ENCODE peak calls at places on chromosomes 3 and 15, in four cellular contexts. One of them, this sample, is unnamed.

GRCh38 chr3:87801409-87801808 is 257.4 kb downstream of the CGGBP1 start:
- DNase-seq in IMR-90: no peak
- DNase-seq in GM23248: no peak
- DNase-seq in mammary epithelial cell: no peak
- DNase-seq in this sample: no peak

GRCh38 chr3:9727041-9727595 is 4.4 kb upstream of the BRPF1 start:
- DNase-seq in mammary epithelial cell: no peak
- DNase-seq in IMR-90: no peak
- DNase-seq in GM23248: peak; percentile 30
- DNase-seq in this sample: peak; percentile 37

GRCh38 chr3:17845026-17845425 is 102.6 kb upstream of the TBC1D5 start:
- DNase-seq in mammary epithelial cell: peak; percentile 20
- DNase-seq in IMR-90: no peak
- DNase-seq in GM23248: peak; percentile 68
- DNase-seq in this sample: no peak

GRCh38 chr3:54955496-54955895 is 27.6 kb upstream of the LRTM1 start:
- DNase-seq in mammary epithelial cell: no peak
- DNase-seq in GM23248: no peak
- DNase-seq in IMR-90: no peak
- DNase-seq in this sample: no peak

GRCh38 chr3:80213076-80213475 is 445.3 kb upstream of the ROBO1 start:
- DNase-seq in mammary epithelial cell: no peak
- DNase-seq in IMR-90: no peak
- DNase-seq in GM23248: no peak
- DNase-seq in this sample: no peak

GRCh38 chr3:192597511-192597910 is 129.8 kb downstream of the FGF12 start:
- DNase-seq in IMR-90: no peak
- DNase-seq in mammary epithelial cell: no peak
- DNase-seq in GM23248: no peak
- DNase-seq in this sample: no peak

GRCh38 chr3:117743962-117744361 is 1034.4 kb downstream of the TUSC7 start:
- DNase-seq in mammary epithelial cell: no peak
- DNase-seq in IMR-90: no peak
- DNase-seq in GM23248: no peak
- DNase-seq in this sample: no peak

GRCh38 chr3:149581248-149581647 is 76.6 kb downstream of the WWTR1 start:
- DNase-seq in mammary epithelial cell: peak; percentile 76
- DNase-seq in GM23248: peak; percentile 55
- DNase-seq in IMR-90: no peak
- DNase-seq in this sample: no peak

GRCh38 chr3:64848127-64848526 is 160.3 kb upstream of the ADAMTS9 start:
- DNase-seq in IMR-90: no peak
- DNase-seq in mammary epithelial cell: no peak
- DNase-seq in GM23248: no peak
- DNase-seq in this sample: no peak

GRCh38 chr15:40054746-40055575 is 16.0 kb upstream of the SRP14 start:
- DNase-seq in mammary epithelial cell: peak; percentile 47
- DNase-seq in GM23248: peak; percentile 31
- DNase-seq in IMR-90: peak; percentile 82
- DNase-seq in this sample: peak; percentile 64

GRCh38 chr3:189967254-189967865 is 153.3 kb downstream of the P3H2 start:
- DNase-seq in GM23248: peak; percentile 67
- DNase-seq in IMR-90: peak; percentile 65
- DNase-seq in mammary epithelial cell: peak; percentile 41
- DNase-seq in this sample: peak; percentile 35

GRCh38 chr15:44219073-44219472 is 24.0 kb upstream of the FRMD5 start:
- DNase-seq in mammary epithelial cell: no peak
- DNase-seq in IMR-90: no peak
- DNase-seq in GM23248: no peak
- DNase-seq in this sample: no peak

GRCh38 chr3:122577409-122578028 is at the start of gene PARP15:
- DNase-seq in IMR-90: no peak
- DNase-seq in GM23248: peak; percentile 40
- DNase-seq in mammary epithelial cell: no peak
- DNase-seq in this sample: peak; percentile 13

GRCh38 chr3:113034011-113034410 is 43.2 kb downstream of the GTPBP8 start:
- DNase-seq in GM23248: peak; percentile 56
- DNase-seq in IMR-90: peak; percentile 69
- DNase-seq in mammary epithelial cell: no peak
- DNase-seq in this sample: no peak

GRCh38 chr15:81813215-81813614 is 232.6 kb downstream of the MEX3B start:
- DNase-seq in GM23248: no peak
- DNase-seq in mammary epithelial cell: no peak
- DNase-seq in IMR-90: no peak
- DNase-seq in this sample: no peak

GRCh38 chr15:41494190-41494921 is 682 bp downstream of the ITPKA start:
- DNase-seq in GM23248: peak; percentile 38
- DNase-seq in mammary epithelial cell: no peak
- DNase-seq in IMR-90: no peak
- DNase-seq in this sample: peak; percentile 25

DNA sequence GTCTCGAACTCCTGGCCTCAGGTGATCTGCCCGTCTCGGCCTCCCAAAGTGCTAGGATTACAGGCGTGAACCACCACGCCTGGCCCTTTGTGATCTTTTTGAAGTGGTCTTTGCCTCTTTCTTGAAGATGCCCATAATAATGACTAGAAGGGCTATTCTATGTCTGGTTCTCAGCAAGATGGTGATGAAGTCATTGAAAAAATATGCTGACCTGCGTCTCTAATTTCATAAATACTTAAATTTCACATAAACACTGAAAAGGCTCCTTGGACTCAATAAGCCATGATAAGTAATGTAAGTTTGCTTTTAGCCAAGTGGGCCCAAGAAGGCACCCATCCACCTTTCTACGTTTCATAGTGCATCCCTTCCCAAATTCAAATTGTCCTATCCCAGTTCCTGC is 775 bp upstream of the MAPK6 start:
- DNase-seq in IMR-90: peak; percentile 91
- DNase-seq in GM23248: peak; percentile 40
- DNase-seq in mammary epithelial cell: no peak
- DNase-seq in this sample: no peak
- H3K4me3 ChIP-seq in IMR-90: no peak overlapping the region
- H3K4me3 ChIP-seq in GM23248: peak overlapping the region; percentile 100
- H3K4me3 ChIP-seq in mammary epithelial cell: peak overlapping the region; percentile 57
- H3K4me3 ChIP-seq in this sample: peak overlapping the region; percentile 76

GRCh38 chr15:26899658-26900057 is 32.8 kb downstream of the GABRA5 start:
- DNase-seq in GM23248: no peak
- DNase-seq in mammary epithelial cell: no peak
- DNase-seq in IMR-90: no peak
- DNase-seq in this sample: no peak
- H3K9me3 ChIP-seq in GM23248: no peaks in the 10 kb centered on the region
- H3K9me3 ChIP-seq in mammary epithelial cell: peaks cover 16% of the 10 kb centered on the region
- H3K9me3 ChIP-seq in IMR-90: peaks cover 3% of the 10 kb centered on the region
- H3K9me3 ChIP-seq in this sample: no peaks in the 10 kb centered on the region

GRCh38 chr15:31236184-31237041 is 90.2 kb upstream of the KLF13 start:
- DNase-seq in mammary epithelial cell: peak; percentile 63
- DNase-seq in IMR-90: peak; percentile 94
- DNase-seq in GM23248: peak; percentile 96
- DNase-seq in this sample: no peak
- H3K4me3 ChIP-seq in mammary epithelial cell: no peak overlapping the region
- H3K4me3 ChIP-seq in IMR-90: no peak overlapping the region
- H3K4me3 ChIP-seq in GM23248: peak overlapping the region; percentile 57
- H3K4me3 ChIP-seq in this sample: no peak overlapping the region

GRCh38 chr3:1087066-1087555 is 5.7 kb upstream of the CNTN6 start:
- DNase-seq in GM23248: peak; percentile 88
- DNase-seq in IMR-90: peak; percentile 52
- DNase-seq in mammary epithelial cell: peak; percentile 33
- DNase-seq in this sample: no peak
- H3K9me3 ChIP-seq in GM23248: no peaks in the 10 kb centered on the region
- H3K9me3 ChIP-seq in IMR-90: peaks cover 2% of the 10 kb centered on the region
- H3K9me3 ChIP-seq in mammary epithelial cell: no peaks in the 10 kb centered on the region
- H3K9me3 ChIP-seq in this sample: peaks cover 2% of the 10 kb centered on the region

GRCh38 chr15:92880796-92881569 is 19.1 kb upstream of the CHD2 start:
- DNase-seq in GM23248: peak; percentile 36
- DNase-seq in IMR-90: no peak
- DNase-seq in mammary epithelial cell: no peak
- DNase-seq in this sample: no peak
- H3K4me3 ChIP-seq in GM23248: peak overlapping the region; percentile 67
- H3K4me3 ChIP-seq in IMR-90: no peak overlapping the region
- H3K4me3 ChIP-seq in mammary epithelial cell: no peak overlapping the region
- H3K4me3 ChIP-seq in this sample: peak overlapping the region; percentile 84

GRCh38 chr15:25087137-25087536 is 132.3 kb downstream of the SNRPN start:
- DNase-seq in GM23248: no peak
- DNase-seq in mammary epithelial cell: no peak
- DNase-seq in IMR-90: no peak
- DNase-seq in this sample: no peak
- H3K9me3 ChIP-seq in GM23248: no peaks in the 10 kb centered on the region
- H3K9me3 ChIP-seq in mammary epithelial cell: peaks cover 74% of the 10 kb centered on the region
- H3K9me3 ChIP-seq in IMR-90: peaks cover 81% of the 10 kb centered on the region
- H3K9me3 ChIP-seq in this sample: peaks cover 100% of the 10 kb centered on the region

DNA sequence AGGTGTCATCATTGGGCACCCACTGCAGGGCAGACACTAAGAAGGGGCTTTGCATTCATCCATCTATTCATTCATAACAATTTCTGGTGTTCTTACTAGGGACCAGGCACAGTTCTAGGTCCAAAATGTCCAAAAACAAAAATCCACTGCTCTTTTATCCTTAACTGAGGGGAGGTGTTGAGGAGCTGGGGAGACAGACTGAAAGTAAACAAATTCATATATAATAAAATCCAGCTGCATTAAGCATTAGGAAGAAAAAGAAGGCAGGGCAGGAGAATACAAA is 1.1 kb downstream of the EIF4E3 start:
- DNase-seq in IMR-90: no peak
- DNase-seq in GM23248: no peak
- DNase-seq in mammary epithelial cell: no peak
- DNase-seq in this sample: no peak
- H3K4me3 ChIP-seq in IMR-90: no peak overlapping the region
- H3K4me3 ChIP-seq in GM23248: peak overlapping the region; percentile 85
- H3K4me3 ChIP-seq in mammary epithelial cell: peak overlapping the region; percentile 86
- H3K4me3 ChIP-seq in this sample: peak overlapping the region; percentile 97